ENCODE peak calls at places on chromosomes 3 and 15, in six cellular contexts. One of them, this sample, is unnamed.

GRCh38 chr3:138867996-138868395 is 33.3 kb upstream of the PIK3CB start:
- DNase-seq in HL-60: no peak
- DNase-seq in neural crest cell: no peak
- DNase-seq in tibial artery: no peak
- DNase-seq in nephron progenitor cell: no peak
- DNase-seq in spleen: no peak
- DNase-seq in this sample: no peak

GRCh38 chr15:41992151-41992802 is 19.9 kb upstream of the EHD4 start:
- DNase-seq in HL-60: no peak
- DNase-seq in neural crest cell: no peak
- DNase-seq in tibial artery: peak
- DNase-seq in nephron progenitor cell: no peak
- DNase-seq in spleen: peak
- DNase-seq in this sample: peak

GRCh38 chr3:161560006-161560637 is 63.5 kb downstream of the OTOL1 start:
- DNase-seq in HL-60: no peak
- DNase-seq in neural crest cell: peak
- DNase-seq in tibial artery: no peak
- DNase-seq in nephron progenitor cell: peak
- DNase-seq in spleen: no peak
- DNase-seq in this sample: peak

GRCh38 chr15:30827625-30828303 is 76.0 kb upstream of the FAN1 start:
- DNase-seq in HL-60: no peak
- DNase-seq in neural crest cell: no peak
- DNase-seq in tibial artery: no peak
- DNase-seq in nephron progenitor cell: no peak
- DNase-seq in spleen: no peak
- DNase-seq in this sample: no peak

GRCh38 chr3:72745146-72745976 is 102.9 kb downstream of the SHQ1 start:
- DNase-seq in HL-60: no peak
- DNase-seq in neural crest cell: no peak
- DNase-seq in tibial artery: no peak
- DNase-seq in nephron progenitor cell: no peak
- DNase-seq in spleen: no peak
- DNase-seq in this sample: no peak

GRCh38 chr15:43799945-43800285 is at the start of gene SERINC4:
- DNase-seq in HL-60: no peak
- DNase-seq in neural crest cell: no peak
- DNase-seq in tibial artery: peak
- DNase-seq in nephron progenitor cell: no peak
- DNase-seq in spleen: peak
- DNase-seq in this sample: no peak

GRCh38 chr3:14378415-14378814 is 24.0 kb upstream of the SLC6A6 start:
- DNase-seq in HL-60: no peak
- DNase-seq in neural crest cell: no peak
- DNase-seq in tibial artery: no peak
- DNase-seq in nephron progenitor cell: no peak
- DNase-seq in spleen: no peak
- DNase-seq in this sample: no peak

GRCh38 chr3:70849911-70850699 is 537.7 kb upstream of the MDFIC2 start:
- DNase-seq in HL-60: no peak
- DNase-seq in neural crest cell: no peak
- DNase-seq in tibial artery: no peak
- DNase-seq in nephron progenitor cell: no peak
- DNase-seq in spleen: no peak
- DNase-seq in this sample: no peak

GRCh38 chr15:63473999-63474809 is 30.2 kb upstream of the USP3 start:
- DNase-seq in HL-60: no peak
- DNase-seq in neural crest cell: no peak
- DNase-seq in tibial artery: no peak
- DNase-seq in nephron progenitor cell: peak
- DNase-seq in spleen: peak
- DNase-seq in this sample: no peak

GRCh38 chr15:45802140-45802539 is 167.3 kb downstream of the SQOR start:
- DNase-seq in HL-60: no peak
- DNase-seq in neural crest cell: no peak
- DNase-seq in tibial artery: no peak
- DNase-seq in nephron progenitor cell: no peak
- DNase-seq in spleen: no peak
- DNase-seq in this sample: no peak

GRCh38 chr3:37053337-37053736 is 60.0 kb downstream of the MLH1 start:
- DNase-seq in HL-60: no peak
- DNase-seq in neural crest cell: no peak
- DNase-seq in tibial artery: no peak
- DNase-seq in nephron progenitor cell: no peak
- DNase-seq in spleen: no peak
- DNase-seq in this sample: no peak

GRCh38 chr15:55389276-55389631 is 18.9 kb downstream of the CCPG1 start:
- DNase-seq in HL-60: no peak
- DNase-seq in neural crest cell: no peak
- DNase-seq in tibial artery: no peak
- DNase-seq in nephron progenitor cell: no peak
- DNase-seq in spleen: no peak
- DNase-seq in this sample: no peak

GRCh38 chr3:160950542-160950941 is 154.6 kb downstream of the B3GALNT1 start:
- DNase-seq in HL-60: no peak
- DNase-seq in neural crest cell: no peak
- DNase-seq in tibial artery: no peak
- DNase-seq in nephron progenitor cell: no peak
- DNase-seq in spleen: no peak
- DNase-seq in this sample: no peak

GRCh38 chr3:149340310-149340933 is 7.0 kb upstream of the TM4SF18 start:
- DNase-seq in HL-60: no peak
- DNase-seq in neural crest cell: no peak
- DNase-seq in tibial artery: no peak
- DNase-seq in nephron progenitor cell: no peak
- DNase-seq in spleen: no peak
- DNase-seq in this sample: no peak

GRCh38 chr3:172194702-172195392 is 155.5 kb downstream of the FNDC3B start:
- DNase-seq in HL-60: no peak
- DNase-seq in neural crest cell: no peak
- DNase-seq in tibial artery: no peak
- DNase-seq in nephron progenitor cell: no peak
- DNase-seq in spleen: no peak
- DNase-seq in this sample: no peak

GRCh38 chr3:46695177-46695961 is 1.9 kb upstream of the ALS2CL start:
- DNase-seq in HL-60: peak
- DNase-seq in neural crest cell: peak
- DNase-seq in tibial artery: peak
- DNase-seq in nephron progenitor cell: peak
- DNase-seq in spleen: peak
- DNase-seq in this sample: no peak

GRCh38 chr15:71084264-71084663 is 31.0 kb upstream of the THSD4 start:
- DNase-seq in HL-60: no peak
- DNase-seq in neural crest cell: no peak
- DNase-seq in tibial artery: no peak
- DNase-seq in nephron progenitor cell: no peak
- DNase-seq in spleen: no peak
- DNase-seq in this sample: no peak

GRCh38 chr15:74302821-74303359 is 64.6 kb downstream of the CYP11A1 start:
- DNase-seq in HL-60: no peak
- DNase-seq in neural crest cell: peak
- DNase-seq in tibial artery: no peak
- DNase-seq in nephron progenitor cell: peak
- DNase-seq in spleen: no peak
- DNase-seq in this sample: peak

GRCh38 chr3:157204431-157204830 is 44.5 kb upstream of the CCNL1 start:
- DNase-seq in HL-60: peak
- DNase-seq in neural crest cell: no peak
- DNase-seq in tibial artery: no peak
- DNase-seq in nephron progenitor cell: no peak
- DNase-seq in spleen: no peak
- DNase-seq in this sample: no peak
- TF ChIP-seq CTCF in HL-60: peak
- TF ChIP-seq CTCF in neural crest cell: peak
- TF ChIP-seq CTCF in tibial artery: peak
- TF ChIP-seq CTCF in nephron progenitor cell: peak
- TF ChIP-seq CTCF in spleen: peak
- TF ChIP-seq CTCF in this sample: peak

DNA sequence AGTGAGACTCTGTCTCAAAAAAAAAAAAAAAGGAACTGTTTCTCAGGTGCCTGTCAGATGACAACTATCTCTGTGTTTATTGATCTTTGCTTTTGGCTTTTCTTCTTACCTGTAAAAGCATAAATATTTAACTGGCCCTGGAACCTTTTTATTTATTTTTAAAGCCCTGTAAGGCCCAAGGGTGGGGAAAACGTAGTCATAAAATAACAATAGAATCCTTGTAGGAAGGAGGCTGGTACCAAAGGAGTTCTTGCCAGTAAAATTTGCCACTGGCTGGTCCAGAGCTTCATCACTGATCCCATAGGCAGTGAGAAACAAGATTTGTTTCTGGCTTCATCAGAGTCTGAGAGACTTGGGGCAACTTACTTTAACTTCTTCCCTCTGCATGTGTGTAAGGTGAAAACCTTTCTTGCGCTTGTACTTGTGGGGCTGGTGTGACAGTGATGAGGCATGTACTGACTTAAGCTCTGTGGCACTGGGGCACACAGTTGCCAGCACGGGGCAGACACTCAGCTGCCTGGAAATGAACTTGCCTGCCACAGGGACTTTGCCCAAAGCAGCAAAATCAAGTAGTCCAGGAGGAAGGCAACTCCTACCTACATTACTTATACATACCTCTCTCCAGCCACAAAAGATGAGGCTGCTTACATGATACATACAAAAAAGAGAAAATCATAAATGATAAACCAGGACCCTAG is 19.6 kb downstream of the B4GALT4 start:
- DNase-seq in HL-60: no peak
- DNase-seq in neural crest cell: no peak
- DNase-seq in tibial artery: no peak
- DNase-seq in nephron progenitor cell: no peak
- DNase-seq in spleen: no peak
- DNase-seq in this sample: no peak
- TF ChIP-seq CTCF in HL-60: no peak
- TF ChIP-seq CTCF in neural crest cell: no peak
- TF ChIP-seq CTCF in tibial artery: no peak
- TF ChIP-seq CTCF in nephron progenitor cell: no peak
- TF ChIP-seq CTCF in spleen: no peak
- TF ChIP-seq CTCF in this sample: no peak

DNA sequence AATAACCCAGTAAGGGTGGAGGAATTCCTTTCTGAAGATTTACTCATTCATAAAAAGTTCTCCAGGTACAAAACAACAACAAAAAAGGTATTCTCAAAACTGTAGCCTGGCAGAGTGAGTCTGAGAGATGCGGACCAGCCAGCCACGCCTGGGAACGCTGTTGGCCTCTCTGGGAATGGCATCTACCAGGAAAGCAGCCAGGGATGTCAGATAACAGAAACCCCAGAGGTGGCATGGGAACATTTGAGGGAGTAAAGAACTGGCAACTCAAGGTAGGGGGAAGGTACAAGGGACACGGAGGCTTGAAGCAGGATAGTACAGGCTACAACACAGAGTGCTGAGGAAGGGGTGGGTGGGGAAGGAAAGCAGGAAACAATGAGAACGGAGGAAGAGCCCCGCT is 7.1 kb upstream of the AP3S2 start:
- DNase-seq in HL-60: no peak
- DNase-seq in neural crest cell: no peak
- DNase-seq in tibial artery: no peak
- DNase-seq in nephron progenitor cell: no peak
- DNase-seq in spleen: no peak
- DNase-seq in this sample: no peak
- TF ChIP-seq CTCF in HL-60: no peak
- TF ChIP-seq CTCF in neural crest cell: no peak
- TF ChIP-seq CTCF in tibial artery: no peak
- TF ChIP-seq CTCF in nephron progenitor cell: no peak
- TF ChIP-seq CTCF in spleen: no peak
- TF ChIP-seq CTCF in this sample: no peak

GRCh38 chr3:146817705-146818104 is 212.6 kb upstream of the PLSCR5 start:
- DNase-seq in HL-60: no peak
- DNase-seq in neural crest cell: no peak
- DNase-seq in tibial artery: no peak
- DNase-seq in nephron progenitor cell: no peak
- DNase-seq in spleen: no peak
- DNase-seq in this sample: no peak
- TF ChIP-seq CTCF in HL-60: no peak
- TF ChIP-seq CTCF in neural crest cell: peak
- TF ChIP-seq CTCF in tibial artery: no peak
- TF ChIP-seq CTCF in nephron progenitor cell: no peak
- TF ChIP-seq CTCF in spleen: no peak
- TF ChIP-seq CTCF in this sample: peak

GRCh38 chr3:52983828-52984227 is 62.0 kb downstream of the SFMBT1 start:
- DNase-seq in HL-60: no peak
- DNase-seq in neural crest cell: no peak
- DNase-seq in tibial artery: no peak
- DNase-seq in nephron progenitor cell: no peak
- DNase-seq in spleen: no peak
- DNase-seq in this sample: no peak

GRCh38 chr3:52990637-52991036 is 55.2 kb downstream of the SFMBT1 start:
- DNase-seq in HL-60: no peak
- DNase-seq in neural crest cell: no peak
- DNase-seq in tibial artery: no peak
- DNase-seq in nephron progenitor cell: no peak
- DNase-seq in spleen: no peak
- DNase-seq in this sample: no peak

GRCh38 chr3:52983336-52983807 is 62.5 kb downstream of the SFMBT1 start:
- DNase-seq in HL-60: peak
- DNase-seq in neural crest cell: no peak
- DNase-seq in tibial artery: no peak
- DNase-seq in nephron progenitor cell: no peak
- DNase-seq in spleen: no peak
- DNase-seq in this sample: no peak

GRCh38 chr3:52986049-52986448 is 59.8 kb downstream of the SFMBT1 start:
- DNase-seq in HL-60: no peak
- DNase-seq in neural crest cell: no peak
- DNase-seq in tibial artery: no peak
- DNase-seq in nephron progenitor cell: no peak
- DNase-seq in spleen: no peak
- DNase-seq in this sample: no peak

DNA sequence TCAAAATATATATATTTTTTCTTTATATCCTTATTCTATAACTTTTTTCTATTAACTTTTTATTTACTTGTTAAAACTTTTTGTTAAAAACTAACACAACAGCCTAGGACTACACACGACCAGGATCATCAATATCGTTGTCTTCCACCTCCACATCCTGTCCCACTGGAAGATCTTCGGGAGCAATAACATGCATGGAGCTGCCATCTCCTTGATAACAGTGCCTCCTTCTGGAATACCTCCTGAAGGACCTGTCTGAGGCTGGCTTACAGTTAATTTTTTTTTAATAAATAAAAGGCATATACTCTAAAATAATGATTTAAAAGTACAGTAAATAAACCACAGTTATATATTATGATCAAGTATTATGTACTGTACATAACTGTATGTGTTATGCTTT is 58.9 kb downstream of the SFMBT1 start:
- DNase-seq in HL-60: no peak
- DNase-seq in neural crest cell: no peak
- DNase-seq in tibial artery: no peak
- DNase-seq in nephron progenitor cell: no peak
- DNase-seq in spleen: no peak
- DNase-seq in this sample: no peak
- TF ChIP-seq CTCF in HL-60: no peak
- TF ChIP-seq CTCF in neural crest cell: peak
- TF ChIP-seq CTCF in tibial artery: no peak
- TF ChIP-seq CTCF in nephron progenitor cell: no peak
- TF ChIP-seq CTCF in spleen: no peak
- TF ChIP-seq CTCF in this sample: no peak

This sample was measured in glutamatergic neuron.